ENCODE peak calls at places on chromosomes 4 and X, in four cellular contexts. O is heart left ventricle; G is suprapubic skin; L is CD8-positive, alpha-beta T cell. Q is an unnamed sample.

GRCh38 chr4:52103314-52103713 is 52.2 kb downstream of the SPATA18 start:
- DNase-seq in O (no peak), L (no peak), G (no peak), Q (no peak)

GRCh38 chr4:82599336-82599735 is 37.5 kb upstream of the TMEM150C start:
- DNase-seq in O (no peak), L (no peak), G (no peak), Q (no peak)

GRCh38 chr4:118749347-118749988 is 64.3 kb downstream of the METTL14 start:
- DNase-seq in G (no peak), L (no peak), O (no peak), Q (no peak)

GRCh38 chr4:39936565-39937418 is 40.9 kb downstream of the PDS5A start:
- DNase-seq in L (no peak), G (no peak), O (no peak), Q (no peak)

GRCh38 chr4:166512267-166512666 is 639.2 kb downstream of the TLL1 start:
- DNase-seq in O (no peak), G (no peak), L (no peak), Q (no peak)

GRCh38 chrX:45714864-45715263 is 514.2 kb upstream of the DIPK2B start:
- DNase-seq in L (no peak), O (peak; percentile 2), G (no peak), Q (no peak)

GRCh38 chr4:55291227-55291629 is 54.8 kb upstream of the SRD5A3 start:
- DNase-seq in O (peak; percentile 14), L (no peak), G (no peak), Q (no peak)

GRCh38 chr4:151887151-151887815 is 126.5 kb upstream of the GATB start:
- DNase-seq in L (no peak), G (no peak), O (no peak), Q (no peak)

GRCh38 chr4:47852121-47852520 is 14.3 kb upstream of the CORIN start:
- DNase-seq in O (no peak), G (no peak), L (no peak), Q (no peak)

GRCh38 chr4:168919706-168920324 is 90.2 kb downstream of the CBR4 start:
- DNase-seq in G (no peak), L (no peak), O (no peak), Q (no peak)

GRCh38 chrX:136528645-136529315 is 3.2 kb upstream of the VGLL1 start:
- DNase-seq in L (no peak), G (no peak), O (no peak), Q (no peak)

GRCh38 chr4:170589597-170590191 is 499.9 kb upstream of the AADAT start:
- DNase-seq in L (no peak), G (no peak), O (no peak), Q (no peak)

GRCh38 chr4:163694385-163694784 is 199.9 kb downstream of the TMA16 start:
- DNase-seq in O (no peak), G (no peak), L (no peak), Q (no peak)

GRCh38 chr4:104989363-104989762 is 157.3 kb upstream of the TET2 start:
- DNase-seq in L (no peak), O (no peak), G (no peak), Q (no peak)

GRCh38 chrX:24427747-24428019 is 37.4 kb upstream of the PDK3 start:
- DNase-seq in L (no peak), O (no peak), G (no peak), Q (no peak)

GRCh38 chr4:15479089-15479912 is 9.6 kb downstream of the CC2D2A start:
- DNase-seq in G (no peak), L (no peak), O (peak; percentile 41), Q (no peak)

GRCh38 chr4:61379406-61379805 is 179.3 kb downstream of the ADGRL3 start:
- DNase-seq in G (no peak), O (no peak), L (no peak), Q (no peak)

GRCh38 chrX:41095174-41095573 is 9.9 kb downstream of the USP9X start:
- DNase-seq in L (no peak), G (no peak), O (no peak), Q (no peak)

GRCh38 chrX:7223271-7223670 is 75.3 kb upstream of the PUDP start:
- DNase-seq in O (no peak), L (no peak), G (no peak), Q (no peak)

GRCh38 chr4:85514117-85514516 is 39.2 kb downstream of the ARHGAP24 start:
- DNase-seq in O (no peak), G (no peak), L (no peak), Q (no peak)

GRCh38 chrX:71298119-71298518 is 3.4 kb upstream of the ITGB1BP2 start:
- DNase-seq in G (no peak), O (no peak), L (no peak), Q (no peak)

GRCh38 chr4:79341893-79342653 is 16.2 kb upstream of the NAA11 start:
- DNase-seq in O (no peak), L (no peak), G (no peak), Q (no peak)

GRCh38 chrX:21741869-21742701 is 15.8 kb downstream of the SMPX start:
- DNase-seq in G (no peak), L (no peak), O (no peak), Q (no peak)

GRCh38 chr4:127162741-127163140 is 470.0 kb upstream of the INTU start:
- DNase-seq in O (no peak), L (no peak), G (no peak), Q (no peak)

GRCh38 chr4:1075809-1076524 is 37.4 kb downstream of the RNF212 start:
- DNase-seq in L (no peak), O (no peak), G (no peak), Q (no peak)
- H3K27me3 ChIP-seq in L (no peaks in the 10 kb centered on the region), O (no peaks in the 10 kb centered on the region), G (peaks cover 13% of the 10 kb centered on the region), Q (no peaks in the 10 kb centered on the region)

GRCh38 chr4:38752393-38752961 is 30.3 kb downstream of the TLR10 start:
- DNase-seq in L (no peak), G (no peak), O (no peak), Q (no peak)
- H3K27ac ChIP-seq in L (no peak overlapping the region), G (peak overlapping the region; percentile 73), O (peak overlapping the region; percentile 18), Q (peak overlapping the region; percentile 30)

GRCh38 chrX:12460929-12461328 is 322.7 kb downstream of the FRMPD4 start:
- DNase-seq in G (no peak), O (no peak), L (no peak), Q (no peak)
- H3K27me3 ChIP-seq in G (no peaks in the 10 kb centered on the region), O (no peaks in the 10 kb centered on the region), L (no peaks in the 10 kb centered on the region), Q (no peaks in the 10 kb centered on the region)

GRCh38 chrX:155094468-155095061 is 23.3 kb downstream of the BRCC3 start:
- DNase-seq in O (no peak), L (no peak), G (no peak), Q (no peak)
- H3K27ac ChIP-seq in O (no peak overlapping the region), L (no peak overlapping the region), G (no peak overlapping the region), Q (no peak overlapping the region)

GRCh38 chr4:121760205-121760604 is 4.8 kb downstream of the SMIM43 start:
- DNase-seq in L (no peak), G (no peak), O (no peak), Q (no peak)

GRCh38 chr4:121764702-121765367 is at the start of gene SMIM43:
- DNase-seq in O (no peak), G (no peak), L (no peak), Q (peak; percentile 79)

GRCh38 chr4:121765368-121765705 is 373 bp upstream of the SMIM43 start:
- DNase-seq in G (no peak), O (no peak), L (no peak), Q (no peak)

GRCh38 chr4:121765941-121766538 is 1.1 kb upstream of the SMIM43 start:
- DNase-seq in L (no peak), O (no peak), G (no peak), Q (no peak)

DNA sequence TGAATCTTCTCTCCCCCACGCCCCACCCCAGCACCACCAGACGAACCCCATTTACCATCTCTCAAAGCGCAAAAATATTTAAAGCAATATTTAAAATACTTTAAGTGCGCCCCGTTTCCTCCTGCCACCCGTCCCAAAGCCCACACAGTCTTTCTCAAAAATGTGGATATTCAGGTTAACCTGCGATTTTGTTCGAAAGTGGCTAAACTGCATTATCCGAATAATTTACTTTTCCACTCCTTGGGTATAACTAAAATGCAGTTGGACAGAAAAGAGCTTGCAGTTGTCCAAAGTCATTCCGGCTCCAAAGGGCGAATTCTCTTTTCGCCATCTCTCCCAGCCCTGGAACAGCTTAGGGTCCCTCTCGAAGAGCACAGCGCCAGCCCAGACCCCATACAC is 662 bp downstream of the SMIM43 start:
- DNase-seq in L (no peak), G (no peak), O (no peak), Q (no peak)
- H3K27me3 ChIP-seq in L (peaks cover 7% of the 10 kb centered on the region), G (peaks cover 38% of the 10 kb centered on the region), O (peaks cover 14% of the 10 kb centered on the region), Q (peaks cover 28% of the 10 kb centered on the region)

GRCh38 chr4:186669735-186670134 is 53.9 kb downstream of the FAT1 start:
- DNase-seq in O (no peak), G (no peak), L (no peak), Q (no peak)
- H3K27ac ChIP-seq in O (peak overlapping the region; percentile 8), G (no peak overlapping the region), L (no peak overlapping the region), Q (no peak overlapping the region)

DNA sequence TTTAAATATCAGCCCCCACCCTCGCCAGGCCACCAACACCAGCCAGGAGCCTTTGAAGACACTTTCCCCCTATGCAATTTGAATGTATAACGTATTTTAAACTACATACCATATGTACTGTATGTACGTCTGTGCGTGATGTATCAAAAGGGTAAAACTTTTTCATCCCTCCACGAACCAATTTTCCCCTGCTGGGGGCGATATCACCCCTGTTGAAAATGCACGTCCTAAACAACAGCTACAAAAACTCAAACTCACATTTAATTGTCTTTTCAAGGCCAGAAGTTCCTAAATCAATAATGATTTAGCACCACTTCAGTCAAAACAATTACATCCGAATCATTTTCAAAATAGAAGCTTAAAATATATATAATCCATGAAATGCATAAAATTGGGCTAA is 1.4 kb downstream of the VEGFD start:
- DNase-seq in G (no peak), O (no peak), L (no peak), Q (no peak)
- H3K27me3 ChIP-seq in G (no peaks in the 10 kb centered on the region), O (no peaks in the 10 kb centered on the region), L (no peaks in the 10 kb centered on the region), Q (no peaks in the 10 kb centered on the region)

Q was measured in left lung.